ENCODE peak calls at places on chromosomes 2 and 18, in seven cellular contexts. J is cardiac fibroblast, F is breast epithelium, T is adrenal gland, E is tibial artery, L is PC-3, G is brain microvascular endothelial cell. S is an unnamed sample.
A peak's percentile ranks its signal among the peaks of the same experiment; 100 is the strongest.

GRCh38 chr2:46175409-46175808 is 121.8 kb upstream of the EPAS1 start:
- DNase-seq in T (no peak), G (peak; percentile 79), E (no peak), F (no peak), J (peak; percentile 78), L (peak; percentile 27), S (no peak)

GRCh38 chr2:27369471-27370025 is 590 bp downstream of the EIF2B4 start:
- DNase-seq in T (peak; percentile 83), L (peak; percentile 54), E (peak; percentile 62), G (peak; percentile 22), J (peak; percentile 56), F (peak; percentile 52), S (no peak)

GRCh38 chr18:24270937-24271380 is 126.7 kb downstream of the OSBPL1A start:
- DNase-seq in T (no peak), E (no peak), F (no peak), J (peak; percentile 59), L (peak; percentile 55), G (peak; percentile 37), S (no peak)

GRCh38 chr2:198763793-198764192 is 693.9 kb downstream of the SATB2 start:
- DNase-seq in L (no peak), J (no peak), E (no peak), G (no peak), F (no peak), T (no peak), S (no peak)

GRCh38 chr2:144288428-144288827 is 231.5 kb downstream of the ZEB2 start:
- DNase-seq in G (no peak), T (no peak), J (no peak), F (no peak), L (no peak), E (no peak), S (no peak)

GRCh38 chr2:9761547-9761946 is 81.7 kb upstream of the TAF1B start:
- DNase-seq in J (no peak), F (no peak), T (no peak), G (no peak), E (no peak), L (no peak), S (no peak)

GRCh38 chr2:35023545-35023944 is 1332.0 kb upstream of the CRIM1 start:
- DNase-seq in L (no peak), F (no peak), J (no peak), G (no peak), E (no peak), T (no peak), S (no peak)

GRCh38 chr2:22817197-22817596 is 567.8 kb upstream of the KLHL29 start:
- DNase-seq in L (peak; percentile 25), G (peak; percentile 65), E (no peak), J (peak; percentile 51), F (peak; percentile 88), T (peak; percentile 25), S (no peak)

GRCh38 chr2:71243548-71244301 is 16.8 kb upstream of the PAIP2B start:
- DNase-seq in E (no peak), G (no peak), J (no peak), L (no peak), T (no peak), F (no peak), S (no peak)

GRCh38 chr2:8608411-8608954 is 73.4 kb upstream of the ID2 start:
- DNase-seq in L (no peak), F (no peak), G (peak; percentile 5), E (no peak), J (no peak), T (no peak), S (no peak)

GRCh38 chr2:74001121-74001520 is 16.4 kb downstream of the TET3 start:
- DNase-seq in E (no peak), T (no peak), J (no peak), F (no peak), G (no peak), L (peak; percentile 72), S (no peak)

GRCh38 chr2:39523308-39524044 is 86.4 kb upstream of the MAP4K3 start:
- DNase-seq in T (no peak), J (peak; percentile 95), L (peak; percentile 91), F (no peak), E (no peak), G (peak; percentile 71), S (no peak)

GRCh38 chr18:9739516-9739915 is 31.4 kb downstream of the RAB31 start:
- DNase-seq in G (no peak), L (no peak), T (no peak), F (no peak), J (no peak), E (no peak), S (no peak)

GRCh38 chr18:63444567-63444966 is 22.3 kb upstream of the VPS4B start:
- DNase-seq in G (peak; percentile 69), E (peak; percentile 30), F (no peak), J (peak; percentile 96), T (no peak), L (peak; percentile 83), S (no peak)

GRCh38 chr2:74391209-74391579 is 11.1 kb upstream of the DCTN1 start:
- DNase-seq in T (no peak), J (no peak), G (no peak), L (peak; percentile 20), E (no peak), F (no peak), S (no peak)

GRCh38 chr18:72543362-72544055 is 633 bp downstream of the CBLN2 start:
- DNase-seq in L (no peak), F (no peak), T (no peak), E (no peak), G (no peak), J (no peak), S (no peak)

GRCh38 chr18:72539861-72540260 is 4.3 kb downstream of the CBLN2 start:
- DNase-seq in T (no peak), F (no peak), J (no peak), G (no peak), E (no peak), L (no peak), S (no peak)

GRCh38 chr18:72544092-72544886 is at the start of gene CBLN2:
- DNase-seq in L (peak; percentile 75), G (peak; percentile 23), T (peak; percentile 34), E (no peak), F (no peak), J (peak; percentile 69), S (peak; percentile 36)

GRCh38 chr18:72541871-72542690 is 2.1 kb downstream of the CBLN2 start:
- DNase-seq in F (no peak), G (no peak), J (no peak), T (no peak), E (no peak), L (no peak), S (no peak)

GRCh38 chr18:72542993-72543361 is 1.2 kb downstream of the CBLN2 start:
- DNase-seq in G (no peak), F (no peak), J (peak; percentile 1), T (no peak), E (no peak), L (no peak), S (no peak)
- H3K4me3 ChIP-seq in G (peak overlapping the region; percentile 30), F (peak overlapping the region; percentile 39), J (no peak overlapping the region), T (no peak overlapping the region), E (no peak overlapping the region), L (peak overlapping the region; percentile 66), S (no peak overlapping the region)

GRCh38 chr18:22560283-22560627 is 142.5 kb upstream of the CTAGE1 start:
- DNase-seq in E (no peak), G (no peak), J (no peak), F (no peak), L (no peak), T (no peak), S (no peak)
- H3K4me3 ChIP-seq in E (peak overlapping the region; percentile 60), G (peak overlapping the region; percentile 50), J (peak overlapping the region; percentile 27), F (peak overlapping the region; percentile 50), L (peak overlapping the region; percentile 76), T (peak overlapping the region; percentile 81), S (peak overlapping the region; percentile 9)

GRCh38 chr2:60883896-60884295 is 2.5 kb downstream of the REL start:
- DNase-seq in F (no peak), T (no peak), L (no peak), E (no peak), G (no peak), J (no peak), S (no peak)
- H3K4me3 ChIP-seq in F (peak overlapping the region; percentile 90), T (no peak overlapping the region), L (peak overlapping the region; percentile 90), E (peak overlapping the region; percentile 96), G (no peak overlapping the region), J (no peak overlapping the region), S (no peak overlapping the region)

GRCh38 chr2:101386599-101387150 is 628 bp downstream of the CREG2 start:
- DNase-seq in J (no peak), E (no peak), L (no peak), F (no peak), T (no peak), G (no peak), S (no peak)
- H3K4me3 ChIP-seq in J (peak overlapping the region; percentile 49), E (peak overlapping the region; percentile 36), L (peak overlapping the region; percentile 90), F (peak overlapping the region; percentile 51), T (peak overlapping the region; percentile 8), G (peak overlapping the region; percentile 54), S (no peak overlapping the region)

GRCh38 chr2:19460761-19461160 is 102.3 kb upstream of the OSR1 start:
- DNase-seq in F (no peak), E (no peak), G (no peak), J (no peak), L (no peak), T (no peak), S (no peak)

GRCh38 chr2:19462228-19462627 is 103.8 kb upstream of the OSR1 start:
- DNase-seq in F (no peak), E (no peak), T (no peak), L (no peak), J (no peak), G (no peak), S (no peak)

GRCh38 chr2:19458604-19459003 is 100.2 kb upstream of the OSR1 start:
- DNase-seq in G (no peak), T (no peak), F (no peak), L (no peak), J (no peak), E (no peak), S (no peak)

GRCh38 chr2:19457809-19458208 is 99.4 kb upstream of the OSR1 start:
- DNase-seq in J (no peak), F (no peak), G (no peak), L (no peak), E (no peak), T (no peak), S (no peak)

GRCh38 chr2:19461504-19461903 is 103.1 kb upstream of the OSR1 start:
- DNase-seq in F (no peak), G (no peak), J (no peak), L (no peak), T (no peak), E (no peak), S (no peak)
- H3K4me3 ChIP-seq in F (no peak overlapping the region), G (no peak overlapping the region), J (no peak overlapping the region), L (no peak overlapping the region), T (no peak overlapping the region), E (no peak overlapping the region), S (no peak overlapping the region)